ENCODE peak calls at places on chromosome 10, in seven cellular contexts. U, P, K, V, S, J and R are unnamed samples.

GRCh38 chr10:4006848-4007247 is 221.8 kb upstream of the KLF6 start:
- DNase-seq in S (no peak), J (no peak), V (no peak), U (no peak), K (no peak), P (no peak), R (no peak)

GRCh38 chr10:77041636-77042258 is 595.9 kb downstream of the KCNMA1 start:
- DNase-seq in K (no peak), V (no peak), J (no peak), U (no peak), S (no peak), P (no peak), R (no peak)

GRCh38 chr10:17005621-17006566 is 123.7 kb downstream of the CUBN start:
- DNase-seq in J (no peak), K (no peak), U (no peak), S (no peak), V (no peak), P (no peak), R (no peak)

GRCh38 chr10:43808136-43808535 is 159.5 kb upstream of the ZNF32 start:
- DNase-seq in J (no peak), V (no peak), S (peak; percentile 37), P (no peak), K (no peak), U (no peak), R (no peak)

GRCh38 chr10:30829921-30830671 is 200.5 kb upstream of the LYZL2 start:
- DNase-seq in K (no peak), J (no peak), U (no peak), S (no peak), V (no peak), P (no peak), R (no peak)

GRCh38 chr10:122113161-122113944 is 124.4 kb downstream of the TACC2 start:
- DNase-seq in K (peak; percentile 69), U (peak; percentile 77), J (peak; percentile 78), P (peak; percentile 95), V (peak; percentile 65), S (no peak), R (peak; percentile 82)

GRCh38 chr10:128099901-128100300 is 26.3 kb downstream of the MKI67 start:
- DNase-seq in S (no peak), K (no peak), J (no peak), P (no peak), U (no peak), V (no peak), R (no peak)

GRCh38 chr10:74799840-74800239 is 26.6 kb upstream of the KAT6B start:
- DNase-seq in P (no peak), S (no peak), U (peak; percentile 44), K (no peak), J (peak; percentile 17), V (no peak), R (no peak)

GRCh38 chr10:1166101-1166827 is 110.1 kb downstream of the WDR37 start:
- DNase-seq in U (no peak), K (no peak), V (no peak), J (no peak), P (peak; percentile 45), S (no peak), R (no peak)

GRCh38 chr10:116001266-116001857 is 271.6 kb downstream of the GFRA1 start:
- DNase-seq in P (no peak), V (no peak), U (no peak), K (no peak), S (no peak), J (no peak), R (no peak)

GRCh38 chr10:74822583-74823089 is 3.8 kb upstream of the KAT6B start:
- DNase-seq in K (no peak), U (no peak), J (no peak), S (no peak), P (no peak), V (no peak), R (no peak)

GRCh38 chr10:128774979-128775378 is 648.8 kb upstream of the MKI67 start:
- DNase-seq in K (no peak), S (no peak), U (no peak), J (no peak), P (no peak), V (no peak), R (no peak)

GRCh38 chr10:60963441-60964256 is 19.7 kb upstream of the RHOBTB1 start:
- DNase-seq in P (no peak), K (no peak), J (peak; percentile 25), S (no peak), V (no peak), U (no peak), R (no peak)

GRCh38 chr10:129941199-129942018 is 22.7 kb downstream of the EBF3 start:
- DNase-seq in V (no peak), S (no peak), P (peak; percentile 53), J (no peak), U (no peak), K (peak; percentile 20), R (no peak)

GRCh38 chr10:51832652-51833383 is 133.4 kb upstream of the CSTF2T start:
- DNase-seq in J (peak; percentile 44), P (no peak), S (peak; percentile 8), K (no peak), V (no peak), U (peak; percentile 57), R (no peak)

GRCh38 chr10:11488126-11488525 is 123.3 kb downstream of the USP6NL start:
- DNase-seq in J (no peak), S (no peak), P (no peak), K (no peak), U (no peak), V (no peak), R (no peak)

GRCh38 chr10:36094091-36094490 is 452.0 kb upstream of the FZD8 start:
- DNase-seq in J (no peak), S (no peak), V (no peak), P (no peak), K (no peak), U (no peak), R (no peak)

GRCh38 chr10:32980558-32981468 is 22.8 kb upstream of the ITGB1 start:
- DNase-seq in U (peak; percentile 100), K (peak; percentile 86), P (peak; percentile 98), S (no peak), V (peak; percentile 74), J (peak; percentile 87), R (peak; percentile 77)

DNA sequence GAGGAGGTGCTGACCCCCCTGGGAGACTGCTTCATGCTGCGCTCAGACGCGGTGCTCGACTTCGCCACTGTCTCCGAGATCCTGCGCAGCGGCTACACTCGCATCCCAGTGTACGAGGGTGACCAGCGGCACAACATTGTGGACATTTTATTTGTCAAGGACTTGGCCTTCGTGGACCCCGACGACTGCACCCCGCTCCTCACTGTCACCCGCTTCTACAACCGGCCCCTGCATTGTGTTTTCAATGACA is 1.4 kb downstream of the CNNM1 start:
- DNase-seq in V (no peak), J (no peak), U (no peak), P (no peak), S (no peak), K (no peak), R (no peak)
- H3K4me3 ChIP-seq in V (no peak overlapping the region), J (no peak overlapping the region), U (peak overlapping the region; percentile 84), P (peak overlapping the region; percentile 58), S (no peak overlapping the region), K (peak overlapping the region; percentile 74), R (no peak overlapping the region)

DNA sequence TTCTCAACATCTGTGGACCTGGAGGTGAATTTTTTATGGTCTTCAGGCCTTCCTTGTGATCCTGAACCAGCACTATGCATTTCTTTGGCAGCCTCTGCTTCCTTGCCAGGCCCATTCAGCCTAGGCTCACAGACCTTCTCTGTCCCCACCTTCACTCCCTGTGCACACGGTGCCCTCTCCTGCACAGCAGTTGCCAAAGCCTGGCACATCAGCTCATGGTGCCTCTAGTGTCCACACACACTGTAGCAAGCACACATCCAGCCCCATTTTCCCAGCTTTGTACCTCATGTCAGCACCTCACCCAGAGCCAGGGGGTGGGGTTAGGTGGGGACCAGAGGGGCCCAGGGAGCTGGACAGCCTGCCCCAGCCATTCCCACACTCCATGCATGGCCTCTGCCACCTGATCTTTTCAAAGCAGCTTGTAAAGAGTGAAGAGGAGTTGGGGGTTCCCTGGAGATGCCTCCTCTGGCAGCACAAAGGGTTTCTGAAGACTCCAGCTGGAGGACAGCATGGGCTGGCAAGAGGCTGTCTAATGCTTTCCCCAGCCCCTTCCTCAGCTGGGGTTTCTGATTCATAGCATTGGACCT is 57.9 kb upstream of the TMEM72 start:
- DNase-seq in P (no peak), J (no peak), U (no peak), V (no peak), S (no peak), K (no peak), R (no peak)
- TF ChIP-seq CTCF in P (no peak), J (peak; percentile 25), U (no peak), V (no peak), S (no peak), K (no peak), R (no peak)

GRCh38 chr10:73601486-73601921 is 10.4 kb upstream of the USP54 start:
- DNase-seq in S (no peak), P (no peak), K (peak; percentile 68), U (peak; percentile 42), J (no peak), V (no peak), R (no peak)
- TF ChIP-seq EP300 in S (no peak), P (no peak), K (no peak), U (no peak), J (no peak), V (no peak), R (no peak)

DNA sequence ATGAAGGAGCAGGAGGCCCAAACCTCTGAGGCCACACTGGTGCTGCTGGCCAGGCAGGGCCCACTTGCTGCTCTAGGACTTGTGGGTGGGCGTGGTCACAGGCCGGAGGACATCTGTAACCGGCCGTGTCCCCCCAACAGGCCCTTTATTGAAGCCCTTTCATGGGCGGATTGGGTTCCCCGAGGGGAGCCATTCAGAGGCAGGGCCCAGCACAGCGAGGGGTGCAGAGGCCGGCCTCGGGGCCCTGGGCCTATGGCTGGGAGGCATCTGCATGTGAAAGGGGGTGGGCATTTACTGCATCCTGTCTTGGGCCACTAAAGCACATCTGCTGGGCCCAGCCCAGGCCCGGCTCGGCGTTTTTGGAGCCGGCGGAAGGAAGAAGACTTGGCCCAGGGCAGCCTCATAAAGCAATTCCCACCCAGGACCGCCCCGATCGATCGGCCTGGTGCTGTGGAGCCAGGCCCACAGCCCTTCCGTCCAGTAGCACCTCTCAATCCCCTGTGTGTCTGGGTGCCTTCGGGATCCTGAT is 8.4 kb downstream of the LHPP start:
- DNase-seq in P (no peak), J (no peak), V (no peak), U (no peak), K (no peak), S (no peak), R (no peak)
- H3K4me3 ChIP-seq in P (no peak overlapping the region), J (no peak overlapping the region), V (no peak overlapping the region), U (no peak overlapping the region), K (no peak overlapping the region), S (no peak overlapping the region), R (no peak overlapping the region)

GRCh38 chr10:78171633-78172032 is 138.0 kb downstream of the RPS24 start:
- DNase-seq in K (no peak), U (no peak), P (no peak), V (no peak), S (no peak), J (no peak), R (no peak)

GRCh38 chr10:78176320-78177012 is 142.8 kb downstream of the RPS24 start:
- DNase-seq in V (no peak), K (no peak), P (no peak), U (no peak), J (peak; percentile 15), S (no peak), R (no peak)

GRCh38 chr10:78170026-78170475 is 136.4 kb downstream of the RPS24 start:
- DNase-seq in V (no peak), P (no peak), J (no peak), K (no peak), U (peak; percentile 12), S (no peak), R (no peak)

GRCh38 chr10:78175444-78175843 is 141.8 kb downstream of the RPS24 start:
- DNase-seq in S (no peak), J (no peak), V (no peak), U (no peak), P (no peak), K (no peak), R (no peak)

GRCh38 chr10:78173360-78174020 is 139.8 kb downstream of the RPS24 start:
- DNase-seq in U (no peak), J (no peak), K (no peak), S (no peak), V (no peak), P (no peak), R (no peak)
- TF ChIP-seq CTCF in U (no peak), J (no peak), K (no peak), S (no peak), V (no peak), P (no peak), R (no peak)